ENCODE peak calls at places on chromosome 20, in six cellular contexts. I is H1, M is K562, R is SK-N-SH, P is HepG2, Z is GM12878. W is an unnamed sample.

GRCh38 chr20:10313215-10313614 is 94.6 kb downstream of the SNAP25 start:
- DNase-seq in I (no peak), P (no peak), M (no peak), R (no peak), Z (no peak), W (no peak)

GRCh38 chr20:31538327-31538726 is 24.1 kb downstream of the HM13 start:
- DNase-seq in M (no peak), Z (no peak), R (no peak), I (no peak), P (no peak), W (no peak)

GRCh38 chr20:20212675-20213096 is 155.2 kb upstream of the INSM1 start:
- DNase-seq in M (no peak), Z (no peak), P (no peak), R (no peak), I (no peak), W (no peak)

GRCh38 chr20:32621914-32622584 is 36.9 kb upstream of the NOL4L start:
- DNase-seq in M (no peak), P (no peak), Z (no peak), R (no peak), I (no peak), W (no peak)

GRCh38 chr20:61806314-61806713 is 259.4 kb downstream of the TAF4 start:
- DNase-seq in R (no peak), I (no peak), Z (no peak), M (no peak), P (no peak), W (no peak)

GRCh38 chr20:47148059-47148458 is 208.4 kb downstream of the ZMYND8 start:
- DNase-seq in R (no peak), Z (no peak), P (no peak), M (no peak), I (no peak), W (no peak)

GRCh38 chr20:41151134-41151869 is 14.0 kb downstream of the PLCG1 start:
- DNase-seq in I (no peak), M (no peak), P (peak; percentile 80), Z (no peak), R (no peak), W (no peak)

GRCh38 chr20:62088258-62089127 is 22.8 kb upstream of the TAF4 start:
- DNase-seq in R (no peak), I (no peak), P (peak; percentile 80), Z (no peak), M (peak; percentile 61), W (no peak)

GRCh38 chr20:62425281-62426058 is 1.9 kb downstream of the RBBP8NL start:
- DNase-seq in I (no peak), Z (no peak), R (no peak), P (no peak), M (no peak), W (no peak)

GRCh38 chr20:54566224-54566750 is 90.9 kb downstream of the DOK5 start:
- DNase-seq in M (no peak), R (no peak), I (no peak), P (no peak), Z (no peak), W (no peak)

GRCh38 chr20:42020316-42020715 is 402.1 kb upstream of the CHD6 start:
- DNase-seq in Z (no peak), M (no peak), I (no peak), P (no peak), R (no peak), W (no peak)

GRCh38 chr20:61926253-61926613 is 139.4 kb downstream of the TAF4 start:
- DNase-seq in I (peak; percentile 38), P (no peak), R (no peak), M (no peak), Z (no peak), W (no peak)

GRCh38 chr20:60087563-60088105 is 129.4 kb downstream of the CDH26 start:
- DNase-seq in I (no peak), R (no peak), P (no peak), Z (no peak), M (no peak), W (no peak)

GRCh38 chr20:62936996-62937352 is 973 bp upstream of the GID8 start:
- DNase-seq in P (peak; percentile 81), I (no peak), R (no peak), M (no peak), Z (no peak), W (no peak)

DNA sequence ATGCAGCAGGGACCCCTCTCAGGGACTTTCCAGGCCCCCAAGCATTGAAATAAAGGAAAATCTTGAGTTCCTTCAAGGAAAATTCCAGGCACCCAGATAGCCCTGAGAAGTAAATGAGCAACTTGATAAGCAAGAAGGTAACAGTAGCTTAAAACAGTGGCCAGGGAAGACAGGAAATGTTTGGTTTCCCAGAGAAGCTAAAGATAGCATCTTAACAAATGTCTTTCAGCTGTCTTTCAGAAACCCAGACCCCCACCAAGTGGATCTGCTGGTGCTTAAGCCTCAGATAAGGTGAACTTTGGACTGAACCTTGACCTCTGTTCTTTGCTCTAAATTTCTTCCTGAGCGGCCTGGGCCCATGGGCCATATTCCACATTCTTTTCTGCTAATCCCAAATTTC is 117.8 kb upstream of the CST7 start:
- DNase-seq in M (no peak), R (no peak), Z (no peak), I (no peak), P (no peak), W (no peak)
- TF ChIP-seq GABPA in M (no peak), R (no peak), Z (no peak), I (no peak), P (no peak), W (no peak)

DNA sequence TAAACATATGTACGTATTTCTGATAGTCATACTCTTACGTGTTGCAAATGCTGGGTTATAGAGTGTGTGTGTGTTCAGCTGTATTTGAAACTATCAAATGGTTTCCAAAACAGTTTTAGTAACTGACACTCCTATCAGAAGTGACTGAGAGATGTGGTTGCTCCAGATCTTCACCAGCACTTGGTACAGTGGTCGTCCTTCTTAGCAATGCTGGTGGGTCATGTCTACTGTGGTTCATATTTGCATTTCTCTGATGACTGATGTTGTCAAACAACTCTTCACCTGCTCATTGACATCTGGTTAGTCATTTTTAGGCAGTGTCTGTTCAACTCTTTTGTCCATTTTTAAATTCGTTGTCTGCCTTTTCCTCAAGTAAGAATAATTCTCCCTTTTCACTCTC is 259.3 kb downstream of the KIF16B start:
- DNase-seq in Z (no peak), I (no peak), M (no peak), R (no peak), P (no peak), W (no peak)
- H3K27ac ChIP-seq in Z (no peak overlapping the region), I (no peak overlapping the region), M (no peak overlapping the region), R (no peak overlapping the region), P (no peak overlapping the region), W (no peak overlapping the region)

GRCh38 chr20:33933469-33933909 is 60.2 kb upstream of the RALY start:
- DNase-seq in I (peak; percentile 70), P (peak; percentile 87), Z (no peak), R (peak; percentile 52), M (peak; percentile 73), W (peak; percentile 30)
- TF ChIP-seq POLR2AphosphoS5 in I (no peak), P (no peak), Z (no peak), R (no peak), M (no peak), W (no peak)

DNA sequence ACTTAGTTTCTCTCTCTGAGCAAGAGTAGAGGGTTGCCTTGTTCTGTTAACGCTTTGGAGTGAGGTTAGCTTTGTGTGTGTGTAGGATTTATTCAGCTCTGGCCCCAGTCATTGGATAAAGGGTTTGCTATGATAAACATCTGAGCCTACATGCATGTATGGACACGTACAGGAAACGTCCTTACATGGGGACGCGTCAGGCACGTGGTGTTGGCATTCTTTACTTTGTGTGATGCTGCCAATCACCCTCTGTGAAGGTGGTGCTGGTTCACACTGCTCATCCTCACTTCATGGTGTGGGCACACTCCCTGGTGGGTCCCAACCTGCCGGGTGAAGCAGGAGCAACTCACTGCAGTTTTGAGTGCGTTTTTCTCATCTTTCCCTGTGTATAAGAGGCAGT is 53.4 kb upstream of the CD93 start:
- DNase-seq in R (no peak), M (no peak), Z (no peak), I (no peak), P (no peak), W (no peak)
- TF ChIP-seq GABPA in R (no peak), M (no peak), Z (no peak), I (no peak), P (no peak), W (no peak)

DNA sequence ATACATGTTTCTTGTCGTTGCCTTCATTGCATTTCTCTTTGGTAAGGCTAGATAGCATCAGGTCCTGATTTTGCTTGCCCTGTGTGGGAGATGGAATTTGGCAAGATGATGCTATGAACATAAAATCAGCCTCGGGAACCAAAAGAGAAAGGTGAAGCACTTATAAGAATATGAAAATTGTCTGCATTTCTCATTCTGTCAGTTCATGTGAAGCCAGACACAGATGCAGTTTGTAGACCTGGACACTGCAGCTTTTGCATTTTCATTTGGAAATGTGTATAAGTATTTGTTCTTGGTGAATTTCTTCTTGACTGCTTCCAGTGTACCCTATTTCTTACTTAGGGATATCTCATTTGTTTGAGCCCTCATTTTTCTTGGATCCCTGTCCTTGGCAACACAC is 1.3 kb downstream of the YWHAB start:
- DNase-seq in P (no peak), M (no peak), R (no peak), Z (no peak), I (no peak), W (no peak)
- H3K27ac ChIP-seq in P (no peak overlapping the region), M (peak overlapping the region; percentile 96), R (peak overlapping the region; percentile 0), Z (peak overlapping the region; percentile 92), I (no peak overlapping the region), W (no peak overlapping the region)

DNA sequence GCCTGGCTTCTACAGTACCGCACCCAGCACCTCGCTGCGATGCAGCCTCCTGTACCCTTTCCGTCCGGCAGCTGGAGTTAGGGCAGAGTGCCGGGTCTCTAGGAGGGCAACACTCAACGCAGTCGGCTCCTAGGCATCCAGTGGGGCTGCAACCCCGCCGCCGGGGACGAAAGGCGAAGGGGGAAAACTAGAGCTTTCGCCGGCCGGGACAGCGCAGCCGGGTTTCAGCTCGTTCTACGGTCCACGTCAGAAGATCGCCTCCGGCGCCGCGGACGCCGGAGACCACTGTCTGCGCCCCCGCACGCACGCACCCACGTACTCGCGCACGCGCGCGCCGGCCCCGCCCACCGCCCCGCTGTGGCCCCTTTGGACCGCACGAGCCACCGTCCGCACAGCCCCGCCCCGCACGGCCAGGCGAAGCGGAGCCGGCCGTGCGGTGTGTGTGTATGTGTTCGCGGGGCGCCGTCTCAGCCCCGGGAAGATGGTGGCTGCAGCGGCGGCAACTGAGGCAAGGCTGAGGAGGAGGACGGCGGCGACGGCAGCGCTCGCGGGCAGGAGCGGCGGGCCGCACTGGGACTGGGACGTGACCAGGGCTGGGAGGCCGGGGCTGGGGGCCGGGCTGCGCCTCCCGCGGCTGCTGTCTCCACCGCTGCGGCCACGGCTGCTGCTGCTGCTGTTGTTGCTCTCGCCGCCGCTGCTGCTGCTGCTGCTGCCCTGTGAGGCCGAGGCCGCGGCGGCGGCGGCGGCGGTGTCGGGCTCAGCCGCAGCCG is at the start of gene ATRN:
- DNase-seq in Z (peak; percentile 47), P (peak; percentile 87), M (peak; percentile 93), I (peak; percentile 93), R (peak; percentile 99), W (peak; percentile 85)
- TF ChIP-seq POLR2AphosphoS5 in Z (peak; percentile 95), P (peak; percentile 98), M (peak; percentile 66), I (peak; percentile 61), R (peak; percentile 96), W (peak; percentile 91)

GRCh38 chr20:7980332-7981046 is 39.1 kb downstream of the TMX4 start:
- DNase-seq in P (peak; percentile 79), I (no peak), M (peak; percentile 15), Z (no peak), R (peak; percentile 33), W (peak; percentile 21)
- TF ChIP-seq GABPA in P (no peak), I (no peak), M (no peak), Z (no peak), R (no peak), W (no peak)